ENCODE peak calls at places on chromosomes 5 and 9, in five cellular contexts. Y, Z, K, U and X are unnamed samples.
A peak's percentile ranks its signal among the peaks of the same experiment; 100 is the strongest.

GRCh38 chr9:110864011-110864410 is 174.3 kb downstream of the LPAR1 start:
- DNase-seq in Y (no peak), U (no peak), K (no peak), Z (no peak), X (no peak)

GRCh38 chr5:109855056-109855455 is 165.3 kb downstream of the MAN2A1 start:
- DNase-seq in U (no peak), K (no peak), Z (no peak), Y (no peak), X (peak; percentile 61)

GRCh38 chr9:35570709-35571108 is 34.4 kb upstream of the TESK1 start:
- DNase-seq in U (no peak), Y (no peak), Z (no peak), K (no peak), X (no peak)

GRCh38 chr9:128713411-128713780 is 10.5 kb downstream of the ZDHHC12 start:
- DNase-seq in Y (peak; percentile 23), K (no peak), Z (no peak), U (no peak), X (no peak)

GRCh38 chr5:62649025-62649424 is 70.4 kb downstream of the LRRC70 start:
- DNase-seq in Z (no peak), U (no peak), Y (no peak), K (no peak), X (no peak)

GRCh38 chr5:177373806-177374205 is 10.4 kb upstream of the SLC34A1 start:
- DNase-seq in K (no peak), Z (no peak), Y (no peak), U (no peak), X (no peak)

GRCh38 chr9:91419222-91420191 is 4.1 kb downstream of the NFIL3 start:
- DNase-seq in K (no peak), Z (no peak), U (no peak), Y (no peak), X (peak; percentile 82)

GRCh38 chr5:1325191-1325741 is 19.6 kb downstream of the CLPTM1L start:
- DNase-seq in Z (no peak), U (no peak), Y (peak; percentile 16), K (no peak), X (no peak)

GRCh38 chr9:99472916-99473245 is 250.8 kb downstream of the SEC61B start:
- DNase-seq in K (no peak), U (no peak), Z (no peak), Y (no peak), X (no peak)

GRCh38 chr5:63603001-63603400 is 359.2 kb downstream of the HTR1A start:
- DNase-seq in U (no peak), Y (no peak), Z (no peak), K (no peak), X (no peak)

GRCh38 chr9:121133104-121133816 is 58.5 kb downstream of the CNTRL start:
- DNase-seq in K (peak; percentile 68), U (peak; percentile 28), Y (peak; percentile 69), Z (no peak), X (no peak)

GRCh38 chr5:142602720-142603245 is 83.1 kb downstream of the FGF1 start:
- DNase-seq in K (no peak), U (no peak), Z (no peak), Y (no peak), X (peak; percentile 80)

GRCh38 chr9:107243757-107244156 is 39.3 kb upstream of the RAD23B start:
- DNase-seq in Y (no peak), U (no peak), Z (no peak), K (no peak), X (peak; percentile 96)

GRCh38 chr9:75200892-75201470 is 112.7 kb downstream of the OSTF1 start:
- DNase-seq in Z (peak; percentile 24), K (peak; percentile 4), Y (no peak), U (no peak), X (peak; percentile 74)

GRCh38 chr9:128947423-128948310 is at the start of the genes DOLK and NUP188:
- DNase-seq in K (peak; percentile 99), U (peak; percentile 99), Z (peak; percentile 91), Y (peak; percentile 99), X (peak; percentile 89)

GRCh38 chr9:127935765-127936221 is 1.9 kb downstream of the DPM2 start:
- DNase-seq in K (no peak), Y (no peak), Z (no peak), U (no peak), X (no peak)

GRCh38 chr9:5008206-5008605 is 23.1 kb downstream of the JAK2 start:
- DNase-seq in Y (no peak), K (no peak), U (no peak), Z (no peak), X (no peak)

GRCh38 chr9:128288273-128289004 is 12.4 kb downstream of the SWI5 start:
- DNase-seq in Y (no peak), Z (no peak), U (no peak), K (no peak), X (no peak)

GRCh38 chr9:124222918-124223720 is 34.6 kb upstream of the NEK6 start:
- DNase-seq in K (no peak), Z (no peak), U (no peak), Y (peak; percentile 89), X (peak; percentile 82)

GRCh38 chr9:95725045-95725444 is 150.4 kb upstream of the ERCC6L2 start:
- DNase-seq in Z (no peak), Y (no peak), K (no peak), U (no peak), X (no peak)

GRCh38 chr5:83220331-83220730 is 143.0 kb downstream of the XRCC4 start:
- DNase-seq in K (no peak), Y (no peak), U (no peak), Z (no peak), X (no peak)

GRCh38 chr9:128552744-128553221 is 396 bp downstream of the SPTAN1 start:
- DNase-seq in Z (peak; percentile 63), Y (peak; percentile 81), K (peak; percentile 38), U (no peak), X (peak; percentile 14)

GRCh38 chr5:126395198-126395597 is 28.0 kb upstream of the GRAMD2B start:
- DNase-seq in Z (no peak), U (no peak), K (no peak), Y (no peak), X (no peak)

GRCh38 chr9:34963577-34963976 is 5.5 kb downstream of the PHF24 start:
- DNase-seq in Y (no peak), Z (no peak), U (no peak), K (no peak), X (no peak)

GRCh38 chr5:13946111-13946510 is 1.6 kb upstream of the DNAH5 start:
- DNase-seq in Y (no peak), U (no peak), Z (peak; percentile 58), K (no peak), X (peak; percentile 79)